ENCODE peak calls at places on chromosomes 11 and 22, in seven cellular contexts. P is HFFc6; E is activated gamma-delta T cell treated with Interleukin-2 at 50 U/mL for 16 hours; A is CD8-positive, alpha-beta T cell; J is stimulated activated CD8-positive, alpha-beta memory T cell treated with anti-CD3 and anti-CD28 coated beads, Interleukin-2, amount 100 ng/mL, for 48 hours; S is stimulated activated CD4-positive, alpha-beta T cell treated with anti-CD3 and anti-CD28 coated beads, Interleukin-1b, Interleukin-23, amount 100 ng/mL, for 1 hour; D is lower leg skin. C is an unnamed sample.

GRCh38 chr11:62122076-62122475 is 1.7 kb upstream of the INCENP start:
- DNase-seq in D (no peak), S (no peak), J (no peak), A (no peak), E (no peak), P (no peak), C (no peak)

GRCh38 chr22:23744485-23744884 is 6.4 kb downstream of the ZNF70 start:
- DNase-seq in P (no peak), J (no peak), S (no peak), A (no peak), D (no peak), E (no peak), C (no peak)

GRCh38 chr11:39724404-39724803 is 1735.0 kb downstream of the LRRC4C start:
- DNase-seq in P (no peak), D (no peak), S (no peak), A (no peak), J (no peak), E (no peak), C (no peak)

GRCh38 chr11:86617502-86617901 is 54.9 kb downstream of the ME3 start:
- DNase-seq in D (no peak), P (no peak), S (no peak), E (no peak), J (no peak), A (no peak), C (no peak)

GRCh38 chr22:44577391-44578114 is 79.5 kb upstream of the RTL6 start:
- DNase-seq in J (no peak), S (no peak), P (no peak), A (no peak), E (no peak), D (peak), C (no peak)

GRCh38 chr11:2701230-2701629 is 1.4 kb upstream of the KCNQ1OT1 start:
- DNase-seq in D (peak), P (no peak), S (no peak), E (no peak), A (no peak), J (no peak), C (no peak)

GRCh38 chr11:9302448-9302847 is 11.9 kb downstream of the TMEM41B start:
- DNase-seq in E (no peak), J (no peak), A (no peak), D (no peak), P (peak), S (no peak), C (no peak)

GRCh38 chr11:129259950-129260349 is 67.8 kb upstream of the ARHGAP32 start:
- DNase-seq in E (no peak), S (no peak), P (no peak), J (no peak), A (no peak), D (no peak), C (no peak)

GRCh38 chr11:17541330-17541885 is 2.8 kb downstream of the USH1C start:
- DNase-seq in J (no peak), A (no peak), E (no peak), D (no peak), S (no peak), P (peak), C (no peak)

GRCh38 chr11:28715726-28716125 is 607.5 kb downstream of the METTL15 start:
- DNase-seq in S (no peak), P (no peak), E (no peak), J (no peak), A (no peak), D (no peak), C (no peak)

GRCh38 chr11:68863553-68864265 is 22.0 kb upstream of the CPT1A start:
- DNase-seq in A (no peak), P (no peak), S (no peak), E (no peak), J (no peak), D (no peak), C (no peak)

GRCh38 chr11:372809-373715 is 3.8 kb downstream of the B4GALNT4 start:
- DNase-seq in P (no peak), S (no peak), D (no peak), A (no peak), E (no peak), J (no peak), C (no peak)

GRCh38 chr11:60950933-60951610 is 904 bp downstream of the SLC15A3 start:
- DNase-seq in J (no peak), P (no peak), S (no peak), E (no peak), D (no peak), A (no peak), C (no peak)

GRCh38 chr22:49570032-49570848 is 257.4 kb downstream of the BRD1 start:
- DNase-seq in D (peak), P (no peak), A (no peak), E (no peak), S (no peak), J (no peak), C (no peak)

GRCh38 chr11:1233351-1234053 is 10.6 kb downstream of the MUC5B start:
- DNase-seq in D (peak), J (no peak), P (no peak), A (no peak), E (no peak), S (no peak), C (no peak)

GRCh38 chr22:42397332-42398246 is 34.6 kb downstream of the NFAM1 start:
- DNase-seq in A (no peak), E (no peak), J (no peak), P (no peak), D (no peak), S (no peak), C (no peak)

GRCh38 chr22:35612903-35613302 is 4.2 kb downstream of the MB start:
- DNase-seq in S (no peak), J (no peak), A (no peak), P (no peak), E (no peak), D (no peak), C (no peak)

GRCh38 chr22:42001127-42001526 is 2.5 kb downstream of the WBP2NL start:
- DNase-seq in J (no peak), E (no peak), S (no peak), D (no peak), P (peak), A (no peak), C (no peak)

GRCh38 chr22:36027960-36028645 is 521 bp downstream of the RBFOX2 start:
- DNase-seq in D (peak), E (peak), J (no peak), S (no peak), P (no peak), A (no peak), C (peak)

GRCh38 chr11:63613517-63614135 is 607 bp downstream of the PLAAT3 start:
- DNase-seq in P (no peak), E (peak), A (peak), J (no peak), S (no peak), D (peak), C (peak)

GRCh38 chr11:37712246-37712645 is 1114.2 kb upstream of the RAG2 start:
- DNase-seq in D (no peak), A (no peak), E (no peak), P (no peak), J (no peak), S (no peak), C (no peak)

GRCh38 chr11:65782816-65783228 is 2.0 kb upstream of the AP5B1 start:
- DNase-seq in A (no peak), S (no peak), P (no peak), E (no peak), D (no peak), J (no peak), C (no peak)

GRCh38 chr11:131591051-131591461 is 220.6 kb downstream of the NTM start:
- DNase-seq in J (no peak), S (no peak), D (no peak), A (no peak), P (no peak), E (no peak), C (no peak)

GRCh38 chr11:108198833-108199232 is 23.6 kb downstream of the NPAT start:
- DNase-seq in J (no peak), P (no peak), S (no peak), E (no peak), D (no peak), A (no peak), C (no peak)

GRCh38 chr11:3227568-3228444 is 4.4 kb downstream of the MRGPRE start:
- DNase-seq in J (no peak), P (no peak), D (peak), E (no peak), A (no peak), S (no peak), C (no peak)

GRCh38 chr11:15660496-15660895 is 545.8 kb downstream of the INSC start:
- DNase-seq in J (no peak), P (no peak), S (no peak), D (no peak), A (no peak), E (no peak), C (no peak)

GRCh38 chr11:46672381-46672839 is 28.0 kb downstream of the ARHGAP1 start:
- DNase-seq in P (no peak), E (no peak), D (no peak), J (no peak), S (no peak), A (no peak), C (no peak)

GRCh38 chr11:17719028-17719939 is at the start of gene MYOD1:
- DNase-seq in P (no peak), J (no peak), D (no peak), S (no peak), A (no peak), E (no peak), C (no peak)